ENCODE peak calls at places on chromosomes 3 and 15, in four cellular contexts. D is testis, G is aorta, L is adrenal gland. Y is an unnamed sample.

GRCh38 chr3:123344175-123344908 is 104.5 kb downstream of the ADCY5 start:
- DNase-seq in D (no peak), G (no peak), L (peak; percentile 57), Y (no peak)

GRCh38 chr15:38253448-38253847 is 812 bp downstream of the SPRED1 start:
- DNase-seq in D (no peak), G (no peak), L (peak; percentile 13), Y (no peak)

GRCh38 chr3:140655678-140656077 is 22.2 kb upstream of the TRIM42 start:
- DNase-seq in D (no peak), G (no peak), L (no peak), Y (no peak)

GRCh38 chr3:158845748-158846350 is 44.0 kb downstream of the MFSD1 start:
- DNase-seq in D (peak; percentile 34), G (no peak), L (peak; percentile 16), Y (no peak)

GRCh38 chr3:139185482-139185881 is 140.8 kb upstream of the PRR23C start:
- DNase-seq in D (no peak), G (no peak), L (no peak), Y (no peak)

GRCh38 chr3:172892158-172892557 is 141.6 kb downstream of the ECT2 start:
- DNase-seq in D (no peak), G (no peak), L (no peak), Y (no peak)

GRCh38 chr3:18393906-18394305 is 31.2 kb downstream of the SATB1 start:
- DNase-seq in D (no peak), G (no peak), L (no peak), Y (no peak)

GRCh38 chr3:44442591-44443309 is 34.7 kb downstream of the ZNF445 start:
- DNase-seq in D (no peak), G (no peak), L (no peak), Y (no peak)

GRCh38 chr3:70342149-70342548 is 29.7 kb upstream of the MDFIC2 start:
- DNase-seq in D (no peak), G (no peak), L (no peak), Y (no peak)

GRCh38 chr3:126442099-126442848 is 33.4 kb downstream of the ZXDC start:
- DNase-seq in D (peak; percentile 69), G (no peak), L (no peak), Y (no peak)

GRCh38 chr15:98134875-98135274 is 174.4 kb downstream of the ARRDC4 start:
- DNase-seq in D (no peak), G (no peak), L (no peak), Y (no peak)

GRCh38 chr15:36878745-36879262 is 221.5 kb downstream of the MEIS2 start:
- DNase-seq in D (no peak), G (no peak), L (no peak), Y (no peak)

GRCh38 chr15:70217246-70218160 is 119.8 kb upstream of the TLE3 start:
- DNase-seq in D (no peak), G (no peak), L (no peak), Y (no peak)

GRCh38 chr3:74129611-74130010 is 484.8 kb downstream of the CNTN3 start:
- DNase-seq in D (no peak), G (no peak), L (no peak), Y (no peak)

GRCh38 chr3:13636874-13637273 is 87.9 kb downstream of the FBLN2 start:
- DNase-seq in D (no peak), G (no peak), L (no peak), Y (no peak)

GRCh38 chr3:11582123-11582968 is 61.4 kb downstream of the VGLL4 start:
- DNase-seq in D (peak; percentile 93), G (peak; percentile 73), L (peak; percentile 87), Y (no peak)

GRCh38 chr15:78418681-78419080 is 19.3 kb upstream of the IREB2 start:
- DNase-seq in D (no peak), G (no peak), L (no peak), Y (no peak)

GRCh38 chr15:75002398-75002797 is 7.0 kb downstream of the SCAMP5 start:
- DNase-seq in D (no peak), G (no peak), L (no peak), Y (no peak)

GRCh38 chr3:106508331-106508893 is 639.6 kb upstream of the CBLB start:
- DNase-seq in D (no peak), G (no peak), L (no peak), Y (no peak)

GRCh38 chr15:66673410-66674322 is 28.4 kb upstream of the SMAD6 start:
- DNase-seq in D (peak; percentile 81), G (peak; percentile 63), L (peak; percentile 56), Y (no peak)

GRCh38 chr3:8755564-8756237 is 13.7 kb downstream of the OXTR start:
- DNase-seq in D (no peak), G (no peak), L (no peak), Y (no peak)

GRCh38 chr15:51759557-51760070 is 8.2 kb downstream of the TMOD2 start:
- DNase-seq in D (peak; percentile 62), G (peak; percentile 70), L (peak; percentile 61), Y (no peak)

GRCh38 chr3:36648241-36649034 is 115.9 kb downstream of the DCLK3 start:
- DNase-seq in D (no peak), G (no peak), L (no peak), Y (no peak)

GRCh38 chr3:16784958-16785357 is 99.8 kb upstream of the PLCL2 start:
- DNase-seq in D (no peak), G (no peak), L (no peak), Y (no peak)

GRCh38 chr3:77039606-77040553 is at the start of gene ROBO2:
- DNase-seq in D (peak; percentile 81), G (no peak), L (no peak), Y (no peak)

GRCh38 chr3:126399348-126399730 is 4.6 kb downstream of the CFAP100 start:
- DNase-seq in D (no peak), G (no peak), L (no peak), Y (no peak)

GRCh38 chr3:5190147-5190791 is 2.8 kb downstream of the EDEM1 start:
- DNase-seq in D (no peak), G (no peak), L (no peak), Y (no peak)

GRCh38 chr3:122024800-122025199 is 2.8 kb upstream of the ILDR1 start:
- DNase-seq in D (no peak), G (no peak), L (no peak), Y (no peak)

GRCh38 chr3:140487566-140487965 is 190.3 kb upstream of the TRIM42 start:
- DNase-seq in D (no peak), G (no peak), L (no peak), Y (no peak)

GRCh38 chr3:111733154-111733553 is 125.9 kb upstream of the PHLDB2 start:
- DNase-seq in D (no peak), G (no peak), L (no peak), Y (no peak)

GRCh38 chr3:167929937-167930336 is 165.8 kb downstream of the GOLIM4 start:
- DNase-seq in D (no peak), G (no peak), L (no peak), Y (no peak)

GRCh38 chr3:15563190-15563589 is 38.2 kb downstream of the HACL1 start:
- DNase-seq in D (no peak), G (no peak), L (peak; percentile 21), Y (no peak)
- H3K27ac ChIP-seq in D (no peak overlapping the region), G (no peak overlapping the region), L (peak overlapping the region; percentile 54), Y (no peak overlapping the region)

DNA sequence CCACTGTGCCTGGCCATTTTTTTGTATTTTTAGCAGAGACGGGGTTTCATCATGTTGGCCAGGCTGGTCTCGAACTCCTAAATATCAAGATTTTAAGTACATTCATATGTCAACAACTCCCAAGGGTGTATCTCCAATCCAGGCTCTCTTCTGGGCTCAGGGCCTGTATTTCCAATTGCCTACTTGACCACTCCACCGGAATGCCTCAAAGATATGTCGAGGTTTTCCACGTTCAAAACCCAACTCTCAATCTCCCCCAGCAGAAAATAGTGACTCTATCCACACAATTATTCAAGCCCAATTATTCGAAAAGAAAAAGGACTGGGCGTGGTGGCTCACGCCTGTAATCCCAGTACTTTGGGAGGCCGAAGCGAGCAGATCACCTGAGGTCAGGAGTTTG is 1.9 kb upstream of the KNSTRN start:
- DNase-seq in D (no peak), G (no peak), L (no peak), Y (no peak)
- H3K27ac ChIP-seq in D (no peak overlapping the region), G (no peak overlapping the region), L (no peak overlapping the region), Y (no peak overlapping the region)

GRCh38 chr3:64888840-64889239 is 201.0 kb upstream of the ADAMTS9 start:
- DNase-seq in D (no peak), G (no peak), L (no peak), Y (no peak)

GRCh38 chr3:64888165-64888564 is 200.4 kb upstream of the ADAMTS9 start:
- DNase-seq in D (no peak), G (no peak), L (no peak), Y (no peak)

GRCh38 chr3:64884574-64884973 is 196.8 kb upstream of the ADAMTS9 start:
- DNase-seq in D (no peak), G (no peak), L (no peak), Y (no peak)

GRCh38 chr3:64880926-64881325 is 193.1 kb upstream of the ADAMTS9 start:
- DNase-seq in D (no peak), G (no peak), L (no peak), Y (no peak)

DNA sequence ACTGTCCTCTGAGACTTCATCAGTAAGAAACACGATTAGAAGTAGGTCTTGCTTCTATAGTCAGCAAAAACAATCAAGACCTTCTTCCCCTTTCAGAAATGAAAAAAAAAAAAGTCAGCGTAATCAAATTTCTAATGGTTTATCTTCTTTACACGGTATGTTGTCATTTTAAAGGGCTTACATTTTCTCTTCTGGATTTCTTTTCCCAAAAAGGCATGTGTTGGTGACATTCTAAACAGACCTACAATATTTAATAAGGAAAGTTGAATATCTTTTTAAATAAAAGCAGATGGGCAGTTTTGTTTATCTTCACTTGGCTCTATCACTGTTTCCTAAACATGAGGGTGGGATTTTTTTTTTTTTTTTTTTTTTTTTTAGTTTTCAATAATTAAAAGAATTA is 197.3 kb upstream of the ADAMTS9 start:
- DNase-seq in D (no peak), G (no peak), L (no peak), Y (no peak)
- H3K27ac ChIP-seq in D (no peak overlapping the region), G (no peak overlapping the region), L (no peak overlapping the region), Y (no peak overlapping the region)

DNA sequence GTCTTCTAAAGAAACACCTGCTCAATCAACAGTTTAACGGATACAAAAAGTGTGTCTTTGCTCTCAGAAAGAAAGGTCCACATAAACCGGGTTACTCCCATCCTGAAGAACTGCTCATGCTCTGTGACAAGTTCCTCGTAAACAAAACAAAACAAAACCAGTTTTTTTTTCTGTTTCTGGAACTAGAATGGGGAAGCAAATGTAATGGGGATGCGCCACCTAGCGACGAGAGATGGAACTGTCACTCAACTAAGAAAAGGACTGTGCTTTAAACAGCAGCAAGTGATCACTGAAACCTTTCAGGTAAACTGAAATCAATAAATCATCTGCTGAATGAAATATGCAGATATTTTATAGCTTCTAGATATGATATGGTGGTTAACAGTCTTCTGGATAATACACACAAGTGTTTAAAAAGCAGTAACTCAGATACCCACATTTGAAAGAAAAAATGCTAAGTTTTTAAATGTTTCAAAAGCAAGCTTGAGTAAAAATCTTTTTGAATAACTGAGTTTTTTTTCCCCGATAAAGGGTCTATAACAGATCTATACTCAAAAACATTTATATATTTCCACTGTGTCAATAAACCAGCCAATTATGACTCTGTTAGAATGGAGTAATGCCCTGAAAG is 10.9 kb downstream of the TM2D3 start:
- DNase-seq in D (peak; percentile 87), G (peak; percentile 70), L (peak; percentile 87), Y (peak; percentile 81)
- H3K27ac ChIP-seq in D (peak overlapping the region; percentile 9), G (no peak overlapping the region), L (peak overlapping the region; percentile 56), Y (peak overlapping the region; percentile 55)

GRCh38 chr3:129690963-129691362 is 84.5 kb upstream of the PLXND1 start:
- DNase-seq in D (no peak), G (no peak), L (no peak), Y (no peak)
- H3K27ac ChIP-seq in D (no peak overlapping the region), G (no peak overlapping the region), L (no peak overlapping the region), Y (no peak overlapping the region)

Y was measured in CD8-positive, alpha-beta memory T cell.